ENCODE peak calls at places on chromosomes 6 and 20, in four cellular contexts. N is foreskin fibroblast; U is stimulated activated CD4-positive, alpha-beta T cell treated with anti-CD3 and anti-CD28 coated beads, Interleukin-1b, Interleukin-23, amount 100 ng/mL, for 1 hour; E is activated CD4-positive, alpha-beta memory T cell treated with anti-CD3 and anti-CD28 coated beads for 36 hours. M is an unnamed sample.

GRCh38 chr20:35087355-35087754 is 5.3 kb downstream of the TRPC4AP start:
- DNase-seq in N (no peak), U (no peak), E (no peak), M (no peak)

GRCh38 chr6:161166176-161166575 is 107.7 kb downstream of the AGPAT4 start:
- DNase-seq in N (no peak), U (no peak), E (no peak), M (no peak)

GRCh38 chr20:13533946-13534345 is 104.8 kb downstream of the TASP1 start:
- DNase-seq in N (no peak), U (no peak), E (no peak), M (no peak)

GRCh38 chr20:6623989-6624388 is 143.5 kb upstream of the BMP2 start:
- DNase-seq in N (no peak), U (no peak), E (no peak), M (no peak)

GRCh38 chr20:41330941-41331340 is 9.7 kb upstream of the LPIN3 start:
- DNase-seq in N (no peak), U (no peak), E (no peak), M (no peak)

GRCh38 chr6:164322533-164322932 is 908.0 kb downstream of the QKI start:
- DNase-seq in N (peak; percentile 57), U (no peak), E (no peak), M (no peak)

GRCh38 chr20:40431611-40432010 is 257.4 kb downstream of the MAFB start:
- DNase-seq in N (no peak), U (no peak), E (no peak), M (no peak)

GRCh38 chr6:38149526-38149925 is 330.0 kb downstream of the ZFAND3 start:
- DNase-seq in N (no peak), U (no peak), E (no peak), M (no peak)

M was measured in natural killer cell treated with Interleukin-12 subunit alpha and Interleukin-12 subunit beta and Interleukin-15 and Interleukin-18, amount 100 ng/mL, for 72 hours.